ENCODE peak calls at places on chromosomes 3 and 15, in four cellular contexts. A, C, K and U are unnamed samples. For H3K4me1, the result is how much of the 10 kb centered on the place peaks cover.

GRCh38 chr3:50450135-50450911 is 53.1 kb downstream of the CACNA2D2 start:
- DNase-seq in A (no peak), C (peak), K (no peak), U (peak)

GRCh38 chr15:25543156-25543555 is 104.3 kb upstream of the UBE3A start:
- DNase-seq in A (no peak), C (no peak), K (no peak), U (no peak)

GRCh38 chr3:46049093-46049492 is 21.8 kb upstream of the XCR1 start:
- DNase-seq in A (no peak), C (no peak), K (no peak), U (no peak)

GRCh38 chr3:195817578-195818135 is 5.9 kb upstream of the MUC4 start:
- DNase-seq in A (no peak), C (no peak), K (no peak), U (no peak)

GRCh38 chr3:170867552-170867951 is 2.4 kb downstream of the RPL22L1 start:
- DNase-seq in A (no peak), C (no peak), K (no peak), U (no peak)

GRCh38 chr3:61562810-61563613 is 1.6 kb downstream of the PTPRG start:
- DNase-seq in A (peak), C (peak), K (no peak), U (peak)

GRCh38 chr15:59313703-59314332 is 58.9 kb downstream of the MYO1E start:
- DNase-seq in A (no peak), C (no peak), K (peak), U (peak)

GRCh38 chr3:154181127-154181691 is 60.0 kb downstream of the ARHGEF26 start:
- DNase-seq in A (no peak), C (no peak), K (peak), U (no peak)

GRCh38 chr3:32399030-32399620 is 7.5 kb downstream of the CMTM7 start:
- DNase-seq in A (peak), C (peak), K (no peak), U (no peak)

GRCh38 chr3:140316461-140316860 is 361.4 kb upstream of the TRIM42 start:
- DNase-seq in A (no peak), C (no peak), K (no peak), U (no peak)

GRCh38 chr3:42493126-42493797 is 9.2 kb upstream of the VIPR1 start:
- DNase-seq in A (no peak), C (no peak), K (no peak), U (no peak)

GRCh38 chr3:50189274-50189673 is 2.1 kb upstream of the GNAT1 start:
- DNase-seq in A (peak), C (peak), K (peak), U (peak)

GRCh38 chr3:147046916-147047315 is 359.4 kb downstream of the ZIC4 start:
- DNase-seq in A (no peak), C (no peak), K (no peak), U (no peak)

GRCh38 chr3:143538577-143538981 is 309.7 kb downstream of the SLC9A9 start:
- DNase-seq in A (no peak), C (no peak), K (no peak), U (no peak)

GRCh38 chr15:48332642-48333034 is 1.4 kb downstream of the DUT start:
- DNase-seq in A (peak), C (peak), K (no peak), U (no peak)

GRCh38 chr3:157311633-157312365 is 124.9 kb upstream of the PTX3 start:
- DNase-seq in A (no peak), C (no peak), K (no peak), U (no peak)

GRCh38 chr3:109926376-109926775 is 589.0 kb upstream of the DPPA4 start:
- DNase-seq in A (peak), C (no peak), K (peak), U (peak)

GRCh38 chr15:56806147-56806536 is 72.8 kb upstream of the ZNF280D start:
- DNase-seq in A (no peak), C (no peak), K (no peak), U (no peak)

GRCh38 chr3:13358051-13358450 is 62.1 kb downstream of the NUP210 start:
- DNase-seq in A (no peak), C (no peak), K (no peak), U (no peak)

GRCh38 chr15:47987461-47987860 is 133.3 kb upstream of the SLC24A5 start:
- DNase-seq in A (no peak), C (no peak), K (no peak), U (no peak)

GRCh38 chr3:95815828-95816227 is 998.6 kb upstream of the EPHA6 start:
- DNase-seq in A (peak), C (no peak), K (no peak), U (no peak)

GRCh38 chr3:104575631-104576030 is 791.1 kb upstream of the ALCAM start:
- DNase-seq in A (no peak), C (no peak), K (no peak), U (no peak)

GRCh38 chr15:94079459-94079858 is 151.9 kb upstream of the MCTP2 start:
- DNase-seq in A (no peak), C (no peak), K (no peak), U (no peak)

GRCh38 chr3:632571-633170 is 436.1 kb downstream of the CHL1 start:
- DNase-seq in A (peak), C (peak), K (peak), U (no peak)

GRCh38 chr3:106814231-106814630 is 563.0 kb upstream of the CCDC54 start:
- DNase-seq in A (no peak), C (no peak), K (no peak), U (peak)

GRCh38 chr3:176352716-176353334 is 844.5 kb downstream of the TBL1XR1 start:
- DNase-seq in A (no peak), C (no peak), K (no peak), U (no peak)

GRCh38 chr15:27234593-27234992 is 263.6 kb downstream of the GABRG3 start:
- DNase-seq in A (no peak), C (no peak), K (no peak), U (no peak)

GRCh38 chr3:57147071-57147470 is 18.1 kb downstream of the IL17RD start:
- DNase-seq in A (no peak), C (no peak), K (no peak), U (no peak)

GRCh38 chr15:61750271-61751084 is 309.8 kb downstream of the VPS13C start:
- DNase-seq in A (no peak), C (no peak), K (peak), U (no peak)

GRCh38 chr15:59741274-59741906 is 52.3 kb upstream of the BNIP2 start:
- DNase-seq in A (peak), C (peak), K (no peak), U (no peak)

GRCh38 chr3:119352235-119352634 is 58.1 kb downstream of the ARHGAP31 start:
- DNase-seq in A (peak), C (no peak), K (no peak), U (no peak)

GRCh38 chr3:146129750-146130149 is 31.2 kb downstream of the PLOD2 start:
- DNase-seq in A (no peak), C (no peak), K (no peak), U (no peak)

GRCh38 chr15:67018026-67018425 is 47.4 kb upstream of the SMAD3 start:
- DNase-seq in A (no peak), C (no peak), K (no peak), U (no peak)

GRCh38 chr3:183369626-183370025 is 58.8 kb downstream of the MCF2L2 start:
- DNase-seq in A (no peak), C (no peak), K (no peak), U (no peak)

GRCh38 chr3:110165753-110166152 is 828.4 kb upstream of the DPPA4 start:
- DNase-seq in A (peak), C (peak), K (no peak), U (no peak)

GRCh38 chr3:59816312-59816711 is 766.5 kb upstream of the CFAP20DC start:
- DNase-seq in A (peak), C (no peak), K (peak), U (no peak)

GRCh38 chr3:59821274-59821673 is 771.4 kb upstream of the CFAP20DC start:
- DNase-seq in A (peak), C (no peak), K (no peak), U (no peak)

GRCh38 chr3:59820352-59820934 is 770.6 kb upstream of the CFAP20DC start:
- DNase-seq in A (no peak), C (no peak), K (no peak), U (no peak)

GRCh38 chr3:59817511-59817910 is 767.7 kb upstream of the CFAP20DC start:
- DNase-seq in A (no peak), C (no peak), K (peak), U (no peak)

GRCh38 chr3:59818033-59818936 is 768.5 kb upstream of the CFAP20DC start:
- DNase-seq in A (no peak), C (no peak), K (peak), U (peak)
- H3K27ac ChIP-seq in A (no peak), C (no peak), K (peak), U (peak)

GRCh38 chr3:159844383-159844730 is 144.3 kb upstream of the IL12A start:
- DNase-seq in A (no peak), C (no peak), K (no peak), U (no peak)
- H3K4me3 ChIP-seq in A (no peak), C (no peak), K (no peak), U (peak)

DNA sequence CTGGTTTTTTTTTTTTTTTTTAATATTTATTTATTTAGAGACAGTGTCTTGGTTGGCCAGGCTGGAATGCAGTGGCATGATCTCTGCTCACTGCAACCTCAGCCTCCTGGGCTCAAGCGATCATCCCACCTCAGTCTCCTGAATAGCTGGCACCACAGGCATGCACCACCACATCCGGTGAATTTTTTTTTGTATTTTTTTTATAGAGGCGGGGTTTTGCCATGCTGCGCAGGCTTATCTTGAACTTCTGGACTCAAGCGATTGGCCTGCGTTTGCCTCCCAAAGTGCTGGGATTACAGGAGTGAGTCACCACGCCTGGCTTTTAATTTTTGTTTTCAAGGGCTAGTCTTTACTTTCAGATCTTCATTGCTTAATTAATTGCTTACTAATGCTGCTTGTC is 13.1 kb downstream of the PCCB start:
- DNase-seq in A (no peak), C (no peak), K (no peak), U (no peak)
- H3K4me1 ChIP-seq in A (under half), C (under half), K (under half), U (under half)

GRCh38 chr3:190737451-190737850 is 125.0 kb downstream of the GMNC start:
- DNase-seq in A (no peak), C (no peak), K (no peak), U (no peak)

GRCh38 chr3:190731596-190731995 is 130.9 kb downstream of the GMNC start:
- DNase-seq in A (no peak), C (no peak), K (no peak), U (no peak)

GRCh38 chr3:190738756-190739155 is 123.7 kb downstream of the GMNC start:
- DNase-seq in A (no peak), C (no peak), K (no peak), U (no peak)

GRCh38 chr3:190739726-190740230 is 122.7 kb downstream of the GMNC start:
- DNase-seq in A (no peak), C (no peak), K (no peak), U (no peak)

GRCh38 chr3:190734490-190734889 is 128.0 kb downstream of the GMNC start:
- DNase-seq in A (no peak), C (no peak), K (no peak), U (no peak)
- H3K27ac ChIP-seq in A (no peak), C (no peak), K (no peak), U (no peak)